ENCODE peak calls at places on chromosomes 13 and 19, in ten cellular contexts. T is heart left ventricle, P is right atrium auricular region, H is heart right ventricle, L is cardiac fibroblast, B is A549, Z is esophagus squamous epithelium, I is psoas muscle, V is tibial artery, U is fibroblast of mammary gland. A is an unnamed sample.

GRCh38 chr19:10538204-10538603 is 5.5 kb upstream of the ATG4D start:
- DNase-seq in Z (no peak), H (no peak), T (no peak), V (no peak), U (no peak), P (no peak), L (no peak), B (no peak), I (no peak), A (no peak)

GRCh38 chr19:50909240-50910070 is 1.7 kb downstream of the KLK4 start:
- DNase-seq in H (no peak), B (peak), U (peak), P (no peak), I (no peak), T (no peak), Z (no peak), V (no peak), L (peak), A (no peak)

GRCh38 chr19:5339950-5340636 is 519 bp downstream of the PTPRS start:
- DNase-seq in P (no peak), I (no peak), T (no peak), L (no peak), U (no peak), Z (no peak), H (no peak), V (no peak), B (peak), A (no peak)

GRCh38 chr13:72507394-72508199 is 219.8 kb downstream of the MZT1 start:
- DNase-seq in U (no peak), H (no peak), L (peak), Z (no peak), I (no peak), P (no peak), T (no peak), V (no peak), B (no peak), A (no peak)

GRCh38 chr19:50378169-50378862 is 2.1 kb downstream of the NR1H2 start:
- DNase-seq in I (no peak), P (no peak), U (no peak), Z (no peak), H (no peak), L (no peak), B (no peak), T (no peak), V (no peak), A (no peak)

GRCh38 chr19:2474232-2475017 is 1.5 kb upstream of the GADD45B start:
- DNase-seq in P (peak), U (peak), B (peak), I (peak), Z (no peak), T (peak), L (peak), V (peak), H (peak), A (peak)

GRCh38 chr19:8459520-8460260 is 14.9 kb downstream of the HNRNPM start:
- DNase-seq in I (no peak), L (peak), P (no peak), H (no peak), B (peak), Z (no peak), V (no peak), U (peak), T (no peak), A (no peak)

GRCh38 chr19:18775586-18776287 is 15.4 kb downstream of the COMP start:
- DNase-seq in B (no peak), L (peak), V (no peak), I (no peak), Z (no peak), H (no peak), U (peak), P (no peak), T (peak), A (no peak)

DNA sequence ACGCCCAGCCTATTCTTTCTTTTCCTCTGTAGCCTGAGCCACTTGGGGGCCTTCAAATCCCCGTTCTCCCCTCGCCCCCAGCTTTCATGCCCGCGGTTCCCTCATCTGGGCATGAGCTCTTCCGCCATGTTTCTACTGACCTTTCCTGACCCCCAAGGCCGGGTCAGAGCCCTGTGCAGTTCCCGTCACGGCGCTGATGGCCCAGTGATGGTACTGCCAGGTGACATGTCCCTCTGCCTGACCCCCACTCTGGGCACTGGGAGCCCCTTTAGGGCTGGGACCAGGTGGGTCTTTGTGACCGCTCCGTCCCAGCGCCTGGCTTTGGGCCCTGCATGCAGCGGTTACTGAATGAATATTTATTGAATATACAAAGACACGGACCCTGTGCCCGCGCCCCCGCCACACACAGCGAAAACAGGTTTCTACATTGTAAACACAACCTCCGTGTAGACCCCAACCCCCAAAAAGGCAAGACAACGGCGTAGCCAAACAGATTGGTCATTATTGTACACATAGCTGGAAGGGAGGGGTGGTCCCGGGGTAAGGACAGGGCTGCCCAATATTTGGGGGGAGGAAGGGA is 7.7 kb downstream of the GPR108 start:
- DNase-seq in B (no peak), U (no peak), H (no peak), P (no peak), V (no peak), T (no peak), Z (no peak), I (no peak), L (no peak), A (no peak)
- H3K4me3 ChIP-seq in B (no peak), U (no peak), H (no peak), P (no peak), V (no peak), T (no peak), Z (peak), I (no peak), L (no peak), A (no peak)

DNA sequence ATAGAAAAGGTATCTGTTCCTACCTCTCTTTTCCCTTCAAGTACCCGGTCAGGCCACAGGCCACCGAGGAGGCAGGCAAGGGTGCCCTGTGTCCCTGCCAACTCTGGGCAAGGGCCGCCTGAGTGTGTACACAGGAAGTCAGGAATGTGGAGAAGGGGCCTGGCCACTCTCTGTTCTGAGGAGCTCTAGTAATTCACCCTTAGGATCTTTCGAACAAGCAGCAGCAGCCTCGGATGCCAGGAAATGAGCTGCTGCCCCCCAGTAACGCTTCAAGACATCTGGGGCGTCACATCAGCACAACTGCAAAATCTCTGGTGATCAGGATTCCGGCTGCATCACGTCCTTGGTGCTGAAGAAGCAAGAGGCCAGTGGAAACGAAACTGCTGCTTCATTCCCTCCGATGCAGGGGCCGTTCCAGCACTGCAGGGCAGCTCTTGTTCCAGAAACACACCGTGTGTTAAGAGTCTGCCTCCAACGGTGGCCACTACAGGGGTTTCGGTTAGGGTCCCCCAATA is 2.0 kb downstream of the RAB20 start:
- DNase-seq in Z (no peak), B (no peak), P (no peak), U (no peak), I (no peak), H (peak), V (peak), T (no peak), L (peak), A (peak)
- TF ChIP-seq CTCF in Z (no peak), B (no peak), P (no peak), U (no peak), I (no peak), H (no peak), V (peak), T (no peak), L (no peak), A (no peak)

GRCh38 chr13:112892759-112893569 is 76.0 kb upstream of the MCF2L start:
- DNase-seq in V (no peak), Z (no peak), T (peak), H (no peak), L (no peak), U (no peak), B (no peak), P (no peak), I (peak), A (no peak)
- H3K4me3 ChIP-seq in V (no peak), Z (no peak), T (no peak), H (no peak), L (no peak), U (no peak), B (no peak), P (no peak), I (no peak), A (peak)

GRCh38 chr19:55677572-55678028 is 2.6 kb downstream of the EPN1 start:
- DNase-seq in B (no peak), P (no peak), H (no peak), Z (no peak), L (no peak), V (no peak), T (no peak), U (no peak), I (no peak), A (no peak)

GRCh38 chr19:55676889-55677505 is 2.0 kb downstream of the EPN1 start:
- DNase-seq in P (no peak), V (no peak), B (no peak), Z (no peak), H (no peak), L (no peak), U (no peak), T (no peak), I (no peak), A (no peak)

GRCh38 chr19:55674841-55675660 is at the start of gene EPN1:
- DNase-seq in P (peak), Z (peak), B (peak), T (peak), V (peak), I (peak), H (peak), L (peak), U (peak), A (peak)

GRCh38 chr19:55675661-55676354 is 782 bp downstream of the EPN1 start:
- DNase-seq in U (no peak), T (no peak), H (no peak), B (no peak), V (no peak), Z (no peak), I (peak), L (no peak), P (no peak), A (no peak)

GRCh38 chr19:55676384-55676783 is 1.4 kb downstream of the EPN1 start:
- DNase-seq in P (no peak), B (no peak), T (no peak), U (peak), H (no peak), L (peak), Z (no peak), I (peak), V (no peak), A (no peak)
- TF ChIP-seq CTCF in P (peak), B (no peak), T (peak), U (peak), H (no peak), L (peak), Z (no peak), I (no peak), V (no peak), A (no peak)

GRCh38 chr13:99997702-99998219 is 16.2 kb downstream of the ZIC2 start:
- DNase-seq in P (no peak), U (no peak), L (no peak), T (no peak), V (no peak), I (no peak), Z (no peak), B (no peak), H (no peak), A (no peak)
- H3K4me3 ChIP-seq in P (no peak), U (no peak), L (no peak), T (no peak), V (no peak), I (no peak), Z (no peak), B (no peak), H (no peak), A (no peak)

GRCh38 chr19:16066611-16067104 is 9.6 kb upstream of the TPM4 start:
- DNase-seq in U (peak), T (no peak), H (peak), P (no peak), B (no peak), L (peak), V (no peak), Z (no peak), I (no peak), A (no peak)
- TF ChIP-seq CTCF in U (peak), T (no peak), H (no peak), P (peak), B (peak), L (peak), V (peak), Z (peak), I (peak), A (no peak)